ENCODE peak calls at places on chromosomes 11 and 22, in seven cellular contexts. P is CD4-positive, alpha-beta memory T cell; K is tibial nerve; B is breast epithelium; V is kidney; S is tibial artery; L is kidney epithelial cell. U is an unnamed sample. For H3K36me3, the result is how much of the 10 kb centered on the place peaks cover.

GRCh38 chr22:35435201-35435712 is 35.3 kb downstream of the MCM5 start:
- DNase-seq in P (no peak), K (no peak), B (no peak), V (peak), S (no peak), L (no peak), U (no peak)

GRCh38 chr22:31867386-31868153 is 76.8 kb upstream of the YWHAH start:
- DNase-seq in P (no peak), K (no peak), B (no peak), V (no peak), S (no peak), L (no peak), U (no peak)

GRCh38 chr11:13776134-13776815 is 107.8 kb downstream of the FAR1 start:
- DNase-seq in P (peak), K (no peak), B (no peak), V (no peak), S (no peak), L (no peak), U (no peak)

GRCh38 chr11:126263489-126263888 is 5.2 kb downstream of the SRPRA start:
- DNase-seq in P (no peak), K (no peak), B (no peak), V (no peak), S (no peak), L (no peak), U (no peak)

GRCh38 chr11:31887180-31887579 is 76.1 kb upstream of the PAX6 start:
- DNase-seq in P (no peak), K (no peak), B (no peak), V (no peak), S (no peak), L (no peak), U (no peak)

GRCh38 chr11:119506436-119506835 is 83.5 kb upstream of the THY1 start:
- DNase-seq in P (no peak), K (no peak), B (no peak), V (no peak), S (no peak), L (no peak), U (no peak)

GRCh38 chr11:62555464-62556092 is 9.0 kb upstream of the AHNAK start:
- DNase-seq in P (peak), K (no peak), B (no peak), V (peak), S (peak), L (no peak), U (no peak)

GRCh38 chr11:123755813-123756212 is 1.5 kb upstream of the OR6X1 start:
- DNase-seq in P (no peak), K (no peak), B (no peak), V (no peak), S (no peak), L (no peak), U (no peak)

GRCh38 chr22:35569916-35570315 is 29.3 kb downstream of the RASD2 start:
- DNase-seq in P (no peak), K (no peak), B (no peak), V (no peak), S (no peak), L (no peak), U (no peak)

GRCh38 chr22:21447694-21448402 is 19.3 kb upstream of the TMEM191C start:
- DNase-seq in P (no peak), K (no peak), B (no peak), V (peak), S (no peak), L (no peak), U (peak)

GRCh38 chr22:32707971-32708370 is 93.5 kb upstream of the TIMP3 start:
- DNase-seq in P (no peak), K (no peak), B (no peak), V (no peak), S (no peak), L (no peak), U (no peak)

GRCh38 chr11:95985174-95985808 is 61.4 kb upstream of the MTMR2 start:
- DNase-seq in P (no peak), K (no peak), B (no peak), V (no peak), S (no peak), L (no peak), U (no peak)

GRCh38 chr11:57311109-57311936 is 13.4 kb downstream of the TNKS1BP1 start:
- DNase-seq in P (no peak), K (peak), B (peak), V (peak), S (peak), L (peak), U (peak)

GRCh38 chr11:27646051-27646818 is 54.0 kb downstream of the BDNF start:
- DNase-seq in P (no peak), K (no peak), B (peak), V (no peak), S (no peak), L (no peak), U (no peak)

GRCh38 chr11:26931248-26931631 is 62.7 kb upstream of the FIBIN start:
- DNase-seq in P (no peak), K (peak), B (no peak), V (no peak), S (no peak), L (no peak), U (no peak)

DNA sequence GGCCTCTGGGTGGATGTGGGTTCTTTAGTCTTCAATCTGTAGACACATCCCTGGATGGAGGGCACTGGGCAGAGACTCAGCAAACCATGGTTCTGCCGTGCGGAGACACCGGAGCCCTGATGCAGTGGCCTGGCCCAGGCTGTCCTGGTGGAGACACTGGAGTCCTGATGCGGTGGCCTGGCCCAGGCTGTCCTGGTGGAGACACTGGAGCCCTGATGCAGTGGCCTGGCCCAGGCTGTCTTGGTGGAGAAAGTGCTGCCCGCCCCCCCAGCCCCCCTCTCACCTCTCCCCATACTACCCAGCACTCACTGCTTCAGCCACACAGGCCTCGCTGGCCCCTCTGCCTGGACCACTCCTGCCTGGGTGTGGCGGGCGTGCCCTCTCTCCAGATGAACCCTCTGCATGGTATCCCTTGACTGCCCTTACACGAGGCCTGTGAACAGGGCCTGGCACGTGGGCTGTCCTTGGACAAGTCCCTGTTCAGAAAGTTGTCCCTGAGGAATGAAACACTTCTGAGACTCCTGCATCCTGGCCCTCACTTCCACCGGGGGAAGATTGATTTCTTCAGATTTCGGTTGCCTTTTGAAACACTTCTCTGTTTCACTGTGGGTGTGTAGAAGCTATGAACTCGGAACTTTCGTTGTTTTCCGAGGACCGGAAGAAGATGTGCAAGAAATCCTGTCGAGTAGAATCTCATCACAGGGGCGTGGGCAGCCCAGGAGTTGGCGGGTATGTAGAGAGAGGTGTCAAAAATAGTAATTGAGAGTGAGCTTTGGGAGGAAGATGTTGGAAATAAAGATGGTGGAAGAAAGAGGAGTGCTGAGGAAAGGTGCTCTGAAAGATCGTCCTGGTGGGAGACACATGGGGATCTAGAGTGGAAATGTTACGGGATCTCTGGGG is 26.3 kb downstream of the IGHMBP2 start:
- DNase-seq in P (no peak), K (no peak), B (no peak), V (peak), S (no peak), L (no peak), U (no peak)
- H3K36me3 ChIP-seq in P (under half), K (under half), B (under half), V (under half), S (half or more), L (under half), U (under half)

GRCh38 chr22:46106279-46107022 is 43.9 kb upstream of the PPARA start:
- DNase-seq in P (no peak), K (no peak), B (no peak), V (no peak), S (no peak), L (no peak), U (no peak)

GRCh38 chr22:46105494-46106278 is 44.6 kb upstream of the PPARA start:
- DNase-seq in P (no peak), K (no peak), B (peak), V (peak), S (no peak), L (peak), U (peak)

GRCh38 chr22:46108564-46109473 is 41.5 kb upstream of the PPARA start:
- DNase-seq in P (no peak), K (no peak), B (no peak), V (no peak), S (no peak), L (no peak), U (no peak)

GRCh38 chr22:46107753-46108563 is 42.4 kb upstream of the PPARA start:
- DNase-seq in P (no peak), K (peak), B (no peak), V (no peak), S (no peak), L (no peak), U (no peak)

GRCh38 chr22:46107089-46107664 is 43.1 kb upstream of the PPARA start:
- DNase-seq in P (no peak), K (peak), B (peak), V (peak), S (no peak), L (no peak), U (no peak)
- H3K36me3 ChIP-seq in P (under half), K (under half), B (under half), V (under half), S (under half), L (under half), U (half or more)

GRCh38 chr22:39960791-39961746 is 872 bp downstream of the TMA7B start:
- DNase-seq in P (peak), K (no peak), B (no peak), V (no peak), S (no peak), L (peak), U (no peak)
- H3K36me3 ChIP-seq in P (half or more), K (under half), B (under half), V (under half), S (under half), L (under half), U (under half)

GRCh38 chr11:65854161-65854592 is 3.8 kb downstream of the CFL1 start:
- DNase-seq in P (no peak), K (no peak), B (no peak), V (no peak), S (no peak), L (no peak), U (peak)
- H3K36me3 ChIP-seq in P (half or more), K (under half), B (under half), V (under half), S (under half), L (under half), U (under half)

DNA sequence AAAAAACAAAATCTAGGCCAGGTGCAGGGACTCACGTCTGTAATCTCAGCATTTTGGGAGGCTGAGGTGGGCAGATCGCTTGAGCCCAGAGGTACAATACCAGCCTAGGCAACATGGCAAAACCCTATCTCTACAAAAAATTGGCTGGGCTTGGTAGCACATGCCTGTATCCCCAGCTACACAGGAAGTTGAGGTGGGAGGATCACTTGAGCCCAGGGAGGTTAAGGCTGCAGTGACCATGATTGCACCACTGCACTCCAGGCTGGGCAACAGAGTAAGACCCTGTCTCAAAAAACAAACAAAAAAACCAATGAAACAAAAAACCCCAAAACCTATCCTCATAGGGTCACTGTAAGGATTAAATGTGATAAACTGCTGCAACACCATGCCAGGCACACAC is 32.9 kb downstream of the HIRA start:
- DNase-seq in P (no peak), K (no peak), B (no peak), V (peak), S (no peak), L (no peak), U (no peak)
- H3K36me3 ChIP-seq in P (half or more), K (under half), B (under half), V (half or more), S (under half), L (under half), U (half or more)

DNA sequence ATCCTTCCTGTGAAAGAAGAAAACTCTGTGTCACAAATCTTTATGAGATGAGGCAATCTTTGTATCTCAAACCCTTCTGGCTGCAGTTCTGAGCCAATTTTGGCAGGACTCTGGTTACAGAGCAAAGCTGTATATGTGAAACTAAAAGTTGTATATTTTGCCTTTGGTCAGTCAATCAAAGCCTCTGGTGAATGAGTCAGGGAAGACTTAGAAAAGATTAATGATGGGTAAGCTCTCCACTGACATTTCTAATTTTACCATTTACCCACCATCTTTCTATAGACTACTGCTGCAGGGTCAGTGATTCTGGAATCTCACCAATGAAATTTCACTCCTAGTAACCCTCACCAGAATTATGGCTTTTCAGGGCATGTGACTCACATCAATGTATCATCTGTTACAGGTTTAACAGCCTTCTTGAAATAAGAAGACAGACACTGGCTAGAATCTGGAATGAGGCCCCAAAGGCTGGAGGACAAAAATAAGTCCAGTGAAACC is 43.3 kb downstream of the USP35 start:
- DNase-seq in P (no peak), K (no peak), B (no peak), V (no peak), S (peak), L (no peak), U (no peak)
- H3K36me3 ChIP-seq in P (under half), K (under half), B (under half), V (under half), S (under half), L (under half), U (under half)